ENCODE peak calls at places on chromosomes 6 and 20, in nine cellular contexts. P, J, T, S, K, D, W, R and Y are unnamed samples.

GRCh38 chr20:37526238-37526838 is 1.3 kb downstream of the BLCAP start:
- DNase-seq in R (peak), K (no peak), S (no peak), T (peak), W (peak), J (no peak), D (no peak), P (no peak), Y (peak)

GRCh38 chr6:11207199-11207968 is 25.1 kb downstream of the NEDD9 start:
- DNase-seq in S (no peak), T (peak), K (peak), D (no peak), W (no peak), P (peak), R (no peak), J (peak), Y (peak)

GRCh38 chr6:43699564-43700186 is 12.1 kb upstream of the MRPS18A start:
- DNase-seq in R (no peak), S (no peak), K (no peak), P (peak), W (no peak), D (no peak), J (peak), T (peak), Y (peak)

GRCh38 chr6:170440437-170440836 is 112.7 kb downstream of the PSMB1 start:
- DNase-seq in P (no peak), D (peak), T (no peak), R (no peak), K (no peak), W (no peak), J (no peak), S (no peak), Y (no peak)

GRCh38 chr6:4402477-4402976 is 267.2 kb upstream of the ECI2 start:
- DNase-seq in W (no peak), S (no peak), K (no peak), R (peak), D (peak), P (no peak), J (peak), T (peak), Y (peak)

GRCh38 chr20:56380375-56380774 is 11.6 kb downstream of the AURKA start:
- DNase-seq in R (no peak), K (no peak), D (no peak), T (peak), S (no peak), J (peak), P (no peak), W (no peak), Y (no peak)

GRCh38 chr6:71288228-71289038 is at the start of gene OGFRL1:
- DNase-seq in W (peak), P (peak), D (peak), S (peak), J (peak), T (peak), R (peak), K (no peak), Y (peak)

GRCh38 chr6:14910692-14911547 is 334.9 kb upstream of the JARID2 start:
- DNase-seq in W (no peak), T (peak), K (no peak), P (no peak), R (peak), S (no peak), D (no peak), J (peak), Y (no peak)

GRCh38 chr20:61752576-61752975 is 313.1 kb downstream of the TAF4 start:
- DNase-seq in K (no peak), P (no peak), J (no peak), R (no peak), S (no peak), W (no peak), D (peak), T (no peak), Y (no peak)

GRCh38 chr6:133055527-133055966 is 185.6 kb upstream of the EYA4 start:
- DNase-seq in W (peak), D (no peak), T (no peak), R (no peak), J (no peak), K (no peak), S (no peak), P (no peak), Y (no peak)

GRCh38 chr6:135372758-135373157 is 124.8 kb downstream of the AHI1 start:
- DNase-seq in D (no peak), W (no peak), K (no peak), S (no peak), J (no peak), P (no peak), R (no peak), T (peak), Y (no peak)

GRCh38 chr6:68876792-68877493 is 241.9 kb downstream of the ADGRB3 start:
- DNase-seq in K (no peak), P (no peak), J (peak), W (no peak), S (no peak), R (no peak), D (no peak), T (peak), Y (peak)

GRCh38 chr6:144712541-144712940 is 427.4 kb downstream of the UTRN start:
- DNase-seq in S (no peak), R (no peak), P (no peak), J (peak), W (no peak), K (no peak), D (no peak), T (peak), Y (no peak)

GRCh38 chr6:132683543-132683942 is 24.6 kb upstream of the TAAR1 start:
- DNase-seq in D (no peak), T (peak), S (no peak), J (no peak), K (no peak), P (no peak), W (no peak), R (no peak), Y (peak)

GRCh38 chr6:53294095-53294494 is 54.7 kb downstream of the ELOVL5 start:
- DNase-seq in J (peak), R (no peak), P (no peak), T (no peak), S (no peak), K (peak), D (no peak), W (peak), Y (no peak)

GRCh38 chr6:93568169-93568568 is 148.8 kb upstream of the EPHA7 start:
- DNase-seq in K (no peak), T (no peak), J (no peak), R (no peak), P (no peak), S (no peak), D (no peak), W (no peak), Y (no peak)
- H3K27ac ChIP-seq in K (no peak), T (no peak), J (no peak), R (no peak), P (no peak), S (no peak), D (no peak), W (no peak), Y (no peak)

GRCh38 chr20:11989018-11989771 is 71.5 kb downstream of the BTBD3 start:
- DNase-seq in W (no peak), P (no peak), D (no peak), J (no peak), K (no peak), T (no peak), S (no peak), R (no peak), Y (no peak)

GRCh38 chr20:11993886-11994466 is 76.3 kb downstream of the BTBD3 start:
- DNase-seq in T (no peak), J (no peak), D (no peak), S (no peak), K (no peak), P (no peak), R (no peak), W (no peak), Y (no peak)

GRCh38 chr20:11995750-11996567 is 78.3 kb downstream of the BTBD3 start:
- DNase-seq in R (no peak), S (no peak), D (no peak), W (no peak), J (no peak), K (no peak), T (peak), P (no peak), Y (no peak)

GRCh38 chr20:11987526-11987925 is 69.8 kb downstream of the BTBD3 start:
- DNase-seq in S (no peak), J (no peak), T (no peak), K (no peak), R (no peak), W (no peak), P (no peak), D (no peak), Y (no peak)

GRCh38 chr20:11992426-11992825 is 74.7 kb downstream of the BTBD3 start:
- DNase-seq in D (no peak), W (no peak), T (no peak), J (no peak), R (no peak), P (no peak), S (no peak), K (no peak), Y (no peak)
- TF ChIP-seq CTCF in D (no peak), W (no peak), T (no peak), J (no peak), R (no peak), P (no peak), S (no peak), K (no peak), Y (no peak)

GRCh38 chr20:45087814-45088213 is 13.1 kb downstream of the KCNS1 start:
- DNase-seq in J (peak), R (no peak), T (peak), P (no peak), K (no peak), S (no peak), W (no peak), D (no peak), Y (no peak)

GRCh38 chr20:45085289-45085688 is 15.6 kb downstream of the KCNS1 start:
- DNase-seq in R (no peak), D (no peak), P (no peak), T (no peak), S (no peak), W (no peak), K (no peak), J (no peak), Y (no peak)

GRCh38 chr20:45085867-45086266 is 15.1 kb downstream of the KCNS1 start:
- DNase-seq in R (no peak), K (no peak), T (no peak), D (no peak), S (no peak), W (no peak), J (no peak), P (no peak), Y (no peak)

GRCh38 chr20:45088247-45088646 is 12.7 kb downstream of the KCNS1 start:
- DNase-seq in K (no peak), P (no peak), R (no peak), W (no peak), J (peak), S (no peak), T (peak), D (no peak), Y (peak)

DNA sequence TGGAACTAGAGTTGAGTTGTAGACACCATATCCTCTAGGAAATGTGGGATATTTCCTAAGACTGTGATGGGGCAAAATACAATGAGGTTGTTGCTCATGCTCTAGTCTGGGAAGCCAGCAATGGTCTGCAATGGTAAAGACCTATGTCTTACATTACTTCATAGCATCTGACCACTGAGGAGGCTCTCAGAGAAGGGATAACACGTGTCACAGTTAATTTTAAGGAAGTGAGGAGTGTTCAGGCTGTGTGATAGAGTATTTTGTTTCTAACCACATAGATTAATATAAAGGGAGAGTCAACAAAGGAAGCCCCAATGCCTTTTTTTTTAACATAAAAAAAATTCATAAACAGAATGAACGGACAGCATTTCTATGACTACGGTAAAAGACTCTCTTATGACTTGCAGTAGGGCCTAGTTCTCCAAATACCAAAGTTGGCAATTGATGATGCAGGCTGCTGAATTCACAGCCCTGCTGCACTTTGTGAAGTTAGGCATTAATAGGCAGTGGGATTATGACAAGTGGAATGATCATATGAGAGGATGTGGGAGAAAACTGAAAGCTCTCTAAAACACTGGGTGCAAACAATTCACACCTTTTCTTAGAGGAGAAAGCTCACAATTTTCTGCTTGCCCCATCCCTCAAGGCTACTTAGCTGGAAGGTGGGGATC is 13.7 kb downstream of the KCNS1 start:
- DNase-seq in T (no peak), K (no peak), J (no peak), P (no peak), S (no peak), R (no peak), D (no peak), W (no peak), Y (no peak)
- H3K27ac ChIP-seq in T (peak), K (no peak), J (no peak), P (no peak), S (no peak), R (no peak), D (no peak), W (no peak), Y (no peak)

GRCh38 chr6:105067329-105067728 is 110.4 kb downstream of the LIN28B start:
- DNase-seq in S (no peak), R (no peak), P (no peak), K (no peak), W (no peak), J (no peak), D (no peak), T (no peak), Y (no peak)
- TF ChIP-seq CTCF in S (no peak), R (no peak), P (no peak), K (no peak), W (no peak), J (no peak), D (no peak), T (no peak), Y (no peak)

GRCh38 chr6:37174196-37174514 is 4.2 kb downstream of the PIM1 start:
- DNase-seq in S (no peak), J (no peak), D (no peak), W (no peak), K (no peak), R (no peak), T (no peak), P (no peak), Y (no peak)
- H3K27ac ChIP-seq in S (peak), J (no peak), D (peak), W (no peak), K (no peak), R (no peak), T (no peak), P (peak), Y (no peak)